ENCODE peak calls at places on chromosomes 2 and 18, in nine cellular contexts. B is CD8-positive, alpha-beta T cell; A is astrocyte of the cerebellum; P is dorsolateral prefrontal cortex; E is suprapubic skin; K is A549; N is adrenal gland; R is Caco-2; O is GM13976. H is an unnamed sample.

GRCh38 chr2:166106431-166107015 is 21.3 kb downstream of the SCN1A start:
- DNase-seq in B (no peak), A (no peak), P (no peak), E (no peak), K (no peak), N (no peak), R (no peak), O (no peak), H (no peak)

GRCh38 chr2:120797421-120798289 is 62.0 kb downstream of the GLI2 start:
- DNase-seq in B (no peak), A (no peak), P (no peak), E (no peak), K (no peak), N (no peak), R (no peak), O (no peak), H (no peak)

GRCh38 chr2:229910832-229911412 is 10.9 kb downstream of the TRIP12 start:
- DNase-seq in B (no peak), A (no peak), P (no peak), E (no peak), K (peak; percentile 23), N (no peak), R (peak; percentile 43), O (peak; percentile 44), H (no peak)

GRCh38 chr2:12167525-12168317 is 421.3 kb downstream of the LPIN1 start:
- DNase-seq in B (no peak), A (no peak), P (peak; percentile 49), E (no peak), K (no peak), N (no peak), R (no peak), O (no peak), H (no peak)

GRCh38 chr2:101502095-101502494 is 27.2 kb upstream of the RFX8 start:
- DNase-seq in B (no peak), A (no peak), P (no peak), E (no peak), K (no peak), N (no peak), R (no peak), O (no peak), H (no peak)

GRCh38 chr18:75249672-75250470 is 39.3 kb downstream of the TSHZ1 start:
- DNase-seq in B (no peak), A (no peak), P (no peak), E (no peak), K (no peak), N (no peak), R (no peak), O (no peak), H (no peak)

GRCh38 chr2:81650048-81650971 is 1345.8 kb upstream of the LRRTM1 start:
- DNase-seq in B (no peak), A (no peak), P (no peak), E (no peak), K (no peak), N (no peak), R (no peak), O (no peak), H (no peak)

GRCh38 chr18:10508546-10508945 is 17.3 kb upstream of the NAPG start:
- DNase-seq in B (no peak), A (no peak), P (no peak), E (no peak), K (no peak), N (no peak), R (no peak), O (no peak), H (no peak)

GRCh38 chr2:34368304-34368703 is 769.2 kb upstream of the FAM98A start:
- DNase-seq in B (no peak), A (no peak), P (no peak), E (no peak), K (no peak), N (no peak), R (no peak), O (no peak), H (no peak)

GRCh38 chr2:236786786-236787185 is 217.2 kb downstream of the ACKR3 start:
- DNase-seq in B (no peak), A (no peak), P (no peak), E (no peak), K (no peak), N (no peak), R (no peak), O (no peak), H (no peak)

GRCh38 chr2:172455121-172455515 is 27.7 kb downstream of the ITGA6 start:
- DNase-seq in B (no peak), A (no peak), P (no peak), E (no peak), K (no peak), N (no peak), R (no peak), O (no peak), H (no peak)

DNA sequence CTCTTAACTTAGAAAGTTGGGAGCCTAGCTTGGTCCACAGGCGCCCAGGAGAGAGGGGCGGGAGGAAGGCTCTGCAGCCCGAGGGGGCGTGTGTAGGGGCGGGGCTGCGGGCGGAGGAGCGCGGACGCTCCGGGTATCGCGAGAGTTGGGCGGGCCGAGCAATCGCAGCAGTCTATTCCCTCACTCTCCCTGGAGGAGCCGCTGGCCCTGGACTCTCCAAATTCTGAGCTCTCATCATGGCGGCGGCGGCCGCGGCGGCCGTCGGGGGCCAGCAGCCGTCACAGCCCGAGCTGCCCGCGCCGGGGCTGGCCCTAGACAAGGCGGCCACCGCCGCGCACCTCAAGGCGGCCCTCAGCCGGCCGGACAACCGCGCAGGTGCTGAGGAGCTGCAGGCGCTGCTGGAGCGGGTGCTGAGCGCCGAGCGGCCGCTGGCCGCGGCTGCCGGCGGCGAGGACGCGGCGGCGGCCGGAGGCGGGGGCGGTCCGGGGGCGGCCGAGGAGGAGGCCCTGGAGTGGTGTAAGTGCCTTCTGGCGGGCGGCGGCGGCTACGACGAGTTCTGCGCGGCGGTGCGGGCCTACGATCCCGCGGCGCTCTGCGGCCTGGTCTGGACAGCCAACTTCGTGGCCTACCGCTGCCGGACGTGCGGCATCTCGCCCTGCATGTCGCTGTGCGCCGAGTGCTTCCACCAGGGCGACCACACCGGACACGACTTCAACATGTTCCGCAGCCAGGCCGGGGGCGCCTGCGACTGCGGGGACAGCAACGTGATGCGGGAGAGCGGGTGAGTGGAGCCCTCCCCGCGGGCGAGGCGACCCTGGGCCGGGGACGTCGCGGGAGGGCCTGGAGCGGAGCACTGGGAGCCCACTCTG is at the start of gene UBR3:
- DNase-seq in B (peak; percentile 90), A (peak; percentile 82), P (peak; percentile 93), E (peak; percentile 96), K (peak; percentile 91), N (peak; percentile 95), R (peak; percentile 94), O (peak; percentile 98), H (peak; percentile 97)
- TF ChIP-seq CTCF in B (no peak), A (no peak), P (no peak), E (no peak), K (no peak), N (no peak), R (no peak), O (no peak), H (peak; percentile 34)

GRCh38 chr2:47653909-47654789 is 128.8 kb upstream of the MSH6 start:
- DNase-seq in B (no peak), A (no peak), P (peak; percentile 54), E (no peak), K (no peak), N (peak; percentile 53), R (no peak), O (no peak), H (no peak)
- TF ChIP-seq CTCF in B (no peak), A (peak; percentile 45), P (peak; percentile 24), E (no peak), K (peak; percentile 11), N (no peak), R (peak; percentile 28), O (no peak), H (peak; percentile 55)

GRCh38 chr18:22846088-22846683 is 86.9 kb upstream of the RBBP8 start:
- DNase-seq in B (no peak), A (no peak), P (no peak), E (no peak), K (peak; percentile 26), N (peak; percentile 6), R (no peak), O (peak; percentile 31), H (no peak)
- TF ChIP-seq CTCF in B (no peak), A (peak; percentile 47), P (peak; percentile 48), E (peak; percentile 11), K (peak; percentile 47), N (no peak), R (no peak), O (peak; percentile 27), H (peak; percentile 77)

GRCh38 chr2:196431957-196432356 is 207.6 kb upstream of the CCDC150 start:
- DNase-seq in B (no peak), A (peak; percentile 1), P (no peak), E (no peak), K (peak; percentile 20), N (no peak), R (no peak), O (no peak), H (no peak)
- TF ChIP-seq CTCF in B (no peak), A (peak; percentile 60), P (peak; percentile 43), E (no peak), K (peak; percentile 53), N (no peak), R (peak; percentile 31), O (no peak), H (peak; percentile 76)

GRCh38 chr2:68316091-68316490 is 3.7 kb downstream of the CNRIP1 start:
- DNase-seq in B (no peak), A (no peak), P (no peak), E (no peak), K (no peak), N (no peak), R (no peak), O (no peak), H (no peak)
- TF ChIP-seq CTCF in B (no peak), A (no peak), P (no peak), E (no peak), K (no peak), N (no peak), R (no peak), O (no peak), H (peak; percentile 32)

GRCh38 chr18:59123588-59124369 is 15.9 kb upstream of the SEC11C start:
- DNase-seq in B (no peak), A (peak; percentile 37), P (peak; percentile 47), E (no peak), K (peak; percentile 28), N (no peak), R (no peak), O (no peak), H (no peak)

GRCh38 chr18:59124370-59124704 is 15.3 kb upstream of the SEC11C start:
- DNase-seq in B (no peak), A (no peak), P (no peak), E (no peak), K (no peak), N (no peak), R (no peak), O (no peak), H (no peak)

GRCh38 chr18:59129964-59130703 is 9.6 kb upstream of the SEC11C start:
- DNase-seq in B (no peak), A (no peak), P (no peak), E (no peak), K (no peak), N (no peak), R (no peak), O (no peak), H (no peak)

DNA sequence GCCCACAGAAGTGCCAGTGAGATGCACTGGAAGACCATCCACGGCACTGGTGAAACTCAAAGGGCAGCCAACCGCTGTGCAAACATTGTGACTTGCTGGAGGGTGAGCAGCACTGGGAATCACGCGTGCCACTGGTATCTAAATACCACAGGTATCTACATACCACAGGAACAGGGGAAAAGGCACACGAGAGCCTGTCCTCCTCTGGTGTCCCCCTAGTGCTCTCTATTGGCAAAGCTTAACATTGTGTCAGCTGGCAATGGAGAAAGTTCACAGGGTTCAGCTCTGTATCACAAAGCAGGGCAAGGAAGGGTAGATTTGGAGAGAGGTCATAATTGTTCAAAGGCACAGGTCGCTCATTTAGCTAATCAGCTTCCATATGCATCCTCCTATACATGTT is 12.6 kb upstream of the SEC11C start:
- DNase-seq in B (no peak), A (no peak), P (no peak), E (no peak), K (no peak), N (no peak), R (no peak), O (no peak), H (no peak)
- TF ChIP-seq CTCF in B (no peak), A (no peak), P (no peak), E (no peak), K (no peak), N (no peak), R (no peak), O (no peak), H (no peak)